ENCODE peak calls at places on chromosomes 2 and 18, in nine cellular contexts. X is IMR-90, T is suprapubic skin, B is transverse colon, P is endothelial cell of umbilical vein, Q is sigmoid colon, D is adrenal gland, O is uterus, U is vagina. A is an unnamed sample.

GRCh38 chr2:147551331-147551730 is 293.5 kb upstream of the ACVR2A start:
- DNase-seq in X (no peak), T (no peak), B (no peak), P (no peak), Q (no peak), D (no peak), O (no peak), U (no peak), A (no peak)

GRCh38 chr2:222844323-222844722 is 16.5 kb upstream of the ACSL3 start:
- DNase-seq in X (peak), T (no peak), B (no peak), P (peak), Q (no peak), D (no peak), O (no peak), U (no peak), A (no peak)

GRCh38 chr18:2881088-2881487 is 34.3 kb downstream of the EMILIN2 start:
- DNase-seq in X (peak), T (no peak), B (no peak), P (no peak), Q (no peak), D (no peak), O (no peak), U (no peak), A (no peak)

GRCh38 chr2:174761837-174762236 is 2.4 kb downstream of the CHRNA1 start:
- DNase-seq in X (peak), T (no peak), B (no peak), P (peak), Q (no peak), D (no peak), O (no peak), U (no peak), A (no peak)

GRCh38 chr2:241184901-241185300 is 3.6 kb upstream of the ANO7 start:
- DNase-seq in X (no peak), T (no peak), B (no peak), P (no peak), Q (no peak), D (no peak), O (no peak), U (no peak), A (no peak)

GRCh38 chr2:73981081-73981968 is 3.4 kb upstream of the TET3 start:
- DNase-seq in X (no peak), T (no peak), B (peak), P (no peak), Q (peak), D (no peak), O (no peak), U (no peak), A (peak)

GRCh38 chr2:101872480-101872879 is 119.3 kb upstream of the IL1R2 start:
- DNase-seq in X (no peak), T (no peak), B (no peak), P (no peak), Q (no peak), D (no peak), O (no peak), U (no peak), A (no peak)

GRCh38 chr2:241507430-241508239 is 749 bp downstream of the STK25 start:
- DNase-seq in X (peak), T (no peak), B (peak), P (peak), Q (no peak), D (peak), O (no peak), U (no peak), A (peak)

GRCh38 chr2:98769784-98770183 is 38.9 kb upstream of the MGAT4A start:
- DNase-seq in X (no peak), T (no peak), B (no peak), P (no peak), Q (no peak), D (no peak), O (no peak), U (no peak), A (no peak)

GRCh38 chr2:239735131-239735828 is 289.9 kb downstream of the NDUFA10 start:
- DNase-seq in X (no peak), T (no peak), B (no peak), P (no peak), Q (no peak), D (no peak), O (no peak), U (no peak), A (no peak)

GRCh38 chr2:10372862-10373240 is 70.1 kb downstream of the HPCAL1 start:
- DNase-seq in X (no peak), T (no peak), B (no peak), P (no peak), Q (no peak), D (no peak), O (no peak), U (no peak), A (no peak)

GRCh38 chr2:172208881-172209325 is 106.2 kb upstream of the DLX2 start:
- DNase-seq in X (peak), T (no peak), B (no peak), P (peak), Q (no peak), D (no peak), O (no peak), U (no peak), A (no peak)

GRCh38 chr2:168194784-168195522 is 52.4 kb downstream of the STK39 start:
- DNase-seq in X (peak), T (no peak), B (no peak), P (no peak), Q (no peak), D (no peak), O (no peak), U (no peak), A (no peak)

GRCh38 chr2:5484868-5485267 is 207.3 kb upstream of the SOX11 start:
- DNase-seq in X (no peak), T (no peak), B (no peak), P (no peak), Q (no peak), D (no peak), O (no peak), U (no peak), A (no peak)

GRCh38 chr2:3867451-3867850 is 164.1 kb downstream of the DCDC2C start:
- DNase-seq in X (no peak), T (no peak), B (no peak), P (no peak), Q (no peak), D (no peak), O (no peak), U (no peak), A (no peak)

GRCh38 chr2:99831772-99832171 is 310.6 kb downstream of the AFF3 start:
- DNase-seq in X (no peak), T (no peak), B (no peak), P (no peak), Q (no peak), D (no peak), O (no peak), U (no peak), A (no peak)

GRCh38 chr2:202017940-202018339 is 15.7 kb upstream of the FZD7 start:
- DNase-seq in X (no peak), T (no peak), B (no peak), P (no peak), Q (no peak), D (no peak), O (no peak), U (no peak), A (no peak)

GRCh38 chr2:21245565-21245964 is 121.8 kb downstream of the TDRD15 start:
- DNase-seq in X (no peak), T (no peak), B (no peak), P (no peak), Q (no peak), D (no peak), O (no peak), U (no peak), A (peak)

GRCh38 chr2:223008162-223008561 is 43.8 kb upstream of the KCNE4 start:
- DNase-seq in X (peak), T (no peak), B (no peak), P (no peak), Q (no peak), D (peak), O (no peak), U (peak), A (no peak)

GRCh38 chr2:47771211-47771610 is 11.7 kb upstream of the MSH6 start:
- DNase-seq in X (peak), T (no peak), B (no peak), P (peak), Q (no peak), D (peak), O (no peak), U (no peak), A (peak)

GRCh38 chr2:227325824-227326195 is 759 bp downstream of the MFF start:
- DNase-seq in X (peak), T (no peak), B (peak), P (peak), Q (peak), D (peak), O (no peak), U (no peak), A (no peak)
- TF ChIP-seq POLR2A in X (no peak), T (no peak), B (no peak), P (no peak), Q (no peak), D (no peak), O (no peak), U (no peak), A (no peak)

GRCh38 chr2:156630579-156631337 is 194.6 kb downstream of the GPD2 start:
- DNase-seq in X (no peak), T (no peak), B (no peak), P (no peak), Q (no peak), D (no peak), O (no peak), U (no peak), A (no peak)
- TF ChIP-seq POLR2A in X (no peak), T (no peak), B (no peak), P (no peak), Q (no peak), D (no peak), O (no peak), U (no peak), A (no peak)

GRCh38 chr2:236673126-236673822 is 103.6 kb downstream of the ACKR3 start:
- DNase-seq in X (no peak), T (peak), B (no peak), P (peak), Q (no peak), D (no peak), O (no peak), U (peak), A (no peak)
- TF ChIP-seq POLR2A in X (no peak), T (no peak), B (no peak), P (no peak), Q (no peak), D (no peak), O (no peak), U (no peak), A (no peak)

GRCh38 chr18:7902399-7902839 is 335.3 kb downstream of the PTPRM start:
- DNase-seq in X (peak), T (no peak), B (peak), P (no peak), Q (peak), D (no peak), O (peak), U (no peak), A (no peak)
- TF ChIP-seq POLR2A in X (peak), T (no peak), B (no peak), P (no peak), Q (no peak), D (no peak), O (no peak), U (no peak), A (no peak)

GRCh38 chr2:8684885-8685696 is 3.2 kb downstream of the ID2 start:
- DNase-seq in X (peak), T (peak), B (peak), P (no peak), Q (peak), D (peak), O (peak), U (no peak), A (peak)
- TF ChIP-seq POLR2A in X (peak), T (no peak), B (peak), P (no peak), Q (peak), D (peak), O (no peak), U (no peak), A (peak)

DNA sequence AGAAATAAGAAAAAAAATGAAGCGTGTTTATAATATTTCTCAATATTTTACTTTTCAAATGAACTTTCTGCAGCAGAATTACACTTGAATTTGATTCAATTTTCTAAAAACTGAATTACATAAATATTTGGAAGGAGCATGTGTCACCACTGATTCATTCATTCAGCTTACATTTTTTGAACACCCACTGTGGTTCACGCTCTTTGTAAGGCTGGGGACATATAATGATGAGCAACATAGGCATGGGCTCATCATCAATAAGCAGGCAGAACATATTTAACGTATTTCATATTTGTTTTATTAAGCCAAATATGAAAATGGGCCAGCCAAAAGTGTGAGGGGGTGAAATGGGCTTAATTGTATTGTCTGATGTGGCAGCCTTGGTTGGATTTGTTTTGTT is 209.1 kb downstream of the CTNNA2 start:
- DNase-seq in X (peak), T (no peak), B (no peak), P (no peak), Q (no peak), D (no peak), O (no peak), U (no peak), A (no peak)
- TF ChIP-seq POLR2A in X (no peak), T (no peak), B (no peak), P (no peak), Q (no peak), D (no peak), O (no peak), U (no peak), A (no peak)

GRCh38 chr2:27442981-27443323 is 771 bp downstream of the KRTCAP3 start:
- DNase-seq in X (no peak), T (no peak), B (peak), P (no peak), Q (no peak), D (peak), O (no peak), U (no peak), A (peak)

GRCh38 chr2:27441958-27442281 is 261 bp upstream of the KRTCAP3 start:
- DNase-seq in X (no peak), T (no peak), B (no peak), P (no peak), Q (no peak), D (no peak), O (no peak), U (no peak), A (peak)

GRCh38 chr2:27445155-27445554 is 3.0 kb downstream of the KRTCAP3 start:
- DNase-seq in X (no peak), T (no peak), B (no peak), P (no peak), Q (no peak), D (no peak), O (no peak), U (no peak), A (no peak)

GRCh38 chr2:27441226-27441926 is 805 bp upstream of the KRTCAP3 start:
- DNase-seq in X (no peak), T (no peak), B (no peak), P (no peak), Q (no peak), D (no peak), O (no peak), U (no peak), A (peak)

DNA sequence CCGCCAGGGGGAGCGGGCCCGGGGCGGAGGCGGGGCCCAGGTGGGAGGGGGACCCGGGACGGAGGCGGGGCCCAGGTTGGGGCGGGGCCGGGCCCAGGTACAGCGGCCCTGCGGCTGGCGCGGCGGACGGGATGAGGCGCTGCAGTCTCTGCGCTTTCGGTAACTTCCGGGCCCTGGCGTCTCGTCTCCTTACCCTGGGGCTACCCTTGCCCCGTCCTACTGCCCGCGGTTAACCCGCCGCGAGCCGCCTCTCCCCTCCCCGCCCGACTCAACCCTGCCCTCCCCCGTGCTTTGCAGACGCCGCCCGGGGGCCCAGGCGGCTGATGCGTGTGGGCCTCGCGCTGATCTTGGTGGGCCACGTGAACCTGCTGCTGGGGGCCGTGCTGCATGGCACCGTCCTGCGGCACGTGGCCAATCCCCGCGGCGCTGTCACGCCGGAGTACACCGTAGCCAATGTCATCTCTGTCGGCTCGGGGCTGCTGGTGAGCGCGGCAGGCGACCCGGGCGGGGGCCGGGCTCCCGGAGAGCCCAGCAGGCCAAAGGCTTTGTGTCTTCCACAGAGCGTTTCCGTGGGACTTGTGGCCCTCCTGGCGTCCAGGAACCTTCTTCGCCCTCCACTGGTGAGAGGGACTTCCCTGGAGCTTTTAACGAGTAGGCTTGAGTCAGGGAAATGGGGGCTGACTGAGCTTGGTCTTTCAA is at the start of gene KRTCAP3:
- DNase-seq in X (no peak), T (no peak), B (peak), P (no peak), Q (no peak), D (peak), O (no peak), U (no peak), A (peak)
- TF ChIP-seq POLR2A in X (no peak), T (no peak), B (peak), P (no peak), Q (no peak), D (no peak), O (no peak), U (no peak), A (no peak)

DNA sequence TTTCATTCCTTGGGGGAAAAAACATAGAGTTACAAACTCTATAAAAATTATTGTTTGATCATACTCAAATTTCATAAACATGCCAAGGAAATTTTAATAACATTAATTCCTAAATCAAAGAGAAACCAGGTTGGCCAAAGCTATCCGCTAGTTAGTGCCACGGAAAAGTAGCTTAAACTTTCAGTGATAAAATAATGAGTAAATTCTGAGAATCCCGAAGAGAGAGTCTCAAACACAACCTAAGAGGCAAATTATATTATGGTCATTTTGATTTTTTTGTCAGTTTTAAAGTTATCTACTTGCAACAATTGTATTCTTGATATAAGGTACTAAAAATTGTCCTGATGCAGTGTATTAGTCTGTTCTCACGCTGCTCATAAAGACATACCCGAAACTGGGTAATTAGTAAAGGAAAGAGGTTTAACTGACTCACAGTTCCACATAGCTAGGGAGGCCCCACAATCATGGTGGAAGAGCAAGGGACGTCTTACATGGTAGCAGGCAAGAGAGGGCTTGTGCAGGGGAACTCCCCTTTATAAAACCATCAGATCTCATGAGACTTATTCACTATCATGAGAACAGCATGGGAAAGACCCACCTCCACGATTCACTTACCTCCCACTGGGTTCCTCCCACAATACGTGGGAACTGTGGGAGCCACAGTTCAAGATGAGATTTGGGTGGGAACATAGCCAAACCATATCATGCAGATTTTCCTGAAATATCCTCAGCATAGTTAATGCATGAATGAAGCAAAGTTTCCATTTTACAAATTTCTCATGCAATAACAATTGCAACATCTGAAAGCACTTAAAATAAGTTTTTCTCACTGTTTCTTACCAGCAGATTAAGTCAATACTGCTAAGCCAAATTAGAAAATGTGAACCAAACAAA is 205.9 kb upstream of the STK17B start:
- DNase-seq in X (peak), T (no peak), B (no peak), P (no peak), Q (no peak), D (no peak), O (no peak), U (no peak), A (no peak)
- TF ChIP-seq POLR2A in X (no peak), T (no peak), B (no peak), P (no peak), Q (no peak), D (no peak), O (no peak), U (no peak), A (no peak)

DNA sequence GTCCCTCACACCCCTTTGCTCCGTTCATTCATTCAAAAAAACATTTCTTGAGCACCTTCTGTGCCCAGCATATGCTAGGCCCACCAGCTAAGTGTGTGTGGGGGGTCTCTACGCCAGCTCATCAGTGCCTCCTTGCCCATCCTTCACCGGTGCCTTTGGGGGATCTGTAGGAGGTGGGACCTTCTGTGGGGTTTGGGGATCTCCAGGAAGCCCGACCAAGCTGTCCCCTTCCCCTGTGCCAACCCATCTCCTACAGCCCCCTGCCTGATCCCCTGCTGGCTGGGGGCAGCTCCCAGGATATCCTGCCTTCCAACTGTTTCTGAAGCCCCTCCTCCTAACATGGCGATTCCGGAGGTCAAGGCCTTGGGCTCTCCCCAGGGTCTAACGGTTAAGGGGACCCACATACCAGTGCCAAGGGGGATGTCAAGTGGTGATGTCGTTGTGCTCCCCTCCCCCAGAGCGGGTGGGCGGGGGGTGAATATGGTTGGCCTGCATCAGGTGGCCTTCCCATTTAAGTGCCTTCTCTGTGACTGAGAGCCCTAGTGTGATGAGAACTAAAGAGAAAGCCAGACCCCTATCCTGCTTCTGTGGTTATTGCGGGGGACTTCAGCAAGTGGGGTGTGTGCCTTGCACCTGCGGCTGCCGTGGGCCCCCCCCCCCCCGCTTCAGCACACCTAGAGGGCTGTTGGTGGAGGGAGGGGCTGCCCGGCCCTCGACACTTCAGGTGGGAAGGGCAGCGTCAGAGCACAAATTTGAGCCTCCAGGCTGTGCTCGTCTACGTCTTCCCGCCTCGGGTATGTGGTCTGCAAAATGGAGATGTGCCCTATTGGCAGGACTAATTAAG is 5.9 kb downstream of the CTDSP1 start:
- DNase-seq in X (no peak), T (no peak), B (no peak), P (no peak), Q (peak), D (no peak), O (peak), U (no peak), A (no peak)
- TF ChIP-seq POLR2A in X (no peak), T (no peak), B (no peak), P (no peak), Q (no peak), D (no peak), O (no peak), U (no peak), A (no peak)

A was measured in erythroblast.